ENCODE peak calls at places on chromosome 14, in seven cellular contexts. G is breast epithelium, K is transverse colon, W is esophagus muscularis mucosa, Z is stomach, N is GM23338, P is spleen. J is an unnamed sample. For H3K4me1, the result is how much of the 10 kb centered on the place peaks cover.

GRCh38 chr14:32375663-32376062 is 46.6 kb downstream of the AKAP6 start:
- DNase-seq in P (no peak), N (no peak), Z (no peak), G (no peak), W (no peak), K (no peak), J (no peak)

GRCh38 chr14:59246566-59246965 is 58.1 kb downstream of the DAAM1 start:
- DNase-seq in G (no peak), Z (no peak), W (no peak), P (no peak), N (no peak), K (no peak), J (no peak)

GRCh38 chr14:99938896-99939295 is 126.3 kb upstream of the EVL start:
- DNase-seq in Z (no peak), N (no peak), P (no peak), K (no peak), W (no peak), G (no peak), J (no peak)

GRCh38 chr14:75249251-75249957 is 29.2 kb upstream of the FOS start:
- DNase-seq in N (peak), W (no peak), P (peak), Z (peak), G (no peak), K (peak), J (no peak)

GRCh38 chr14:55432628-55433027 is 7.8 kb downstream of the TBPL2 start:
- DNase-seq in K (no peak), G (no peak), N (no peak), Z (no peak), P (no peak), W (no peak), J (no peak)

GRCh38 chr14:91484744-91485143 is 25.4 kb downstream of the PPP4R3A start:
- DNase-seq in G (no peak), K (no peak), P (no peak), W (no peak), Z (no peak), N (no peak), J (no peak)

GRCh38 chr14:68076451-68076850 is 256.9 kb downstream of the RAD51B start:
- DNase-seq in K (no peak), W (no peak), N (no peak), P (no peak), Z (no peak), G (no peak), J (no peak)

GRCh38 chr14:35213143-35213788 is 78.9 kb upstream of the PSMA6 start:
- DNase-seq in N (no peak), K (no peak), Z (no peak), W (no peak), G (no peak), P (no peak), J (no peak)

GRCh38 chr14:95523818-95524448 is 7.5 kb upstream of the SYNE3 start:
- DNase-seq in K (peak), G (no peak), P (no peak), Z (peak), W (no peak), N (peak), J (peak)
- TF ChIP-seq POLR2AphosphoS5 in K (peak), G (no peak), P (no peak), Z (no peak), W (no peak), N (no peak), J (no peak)

DNA sequence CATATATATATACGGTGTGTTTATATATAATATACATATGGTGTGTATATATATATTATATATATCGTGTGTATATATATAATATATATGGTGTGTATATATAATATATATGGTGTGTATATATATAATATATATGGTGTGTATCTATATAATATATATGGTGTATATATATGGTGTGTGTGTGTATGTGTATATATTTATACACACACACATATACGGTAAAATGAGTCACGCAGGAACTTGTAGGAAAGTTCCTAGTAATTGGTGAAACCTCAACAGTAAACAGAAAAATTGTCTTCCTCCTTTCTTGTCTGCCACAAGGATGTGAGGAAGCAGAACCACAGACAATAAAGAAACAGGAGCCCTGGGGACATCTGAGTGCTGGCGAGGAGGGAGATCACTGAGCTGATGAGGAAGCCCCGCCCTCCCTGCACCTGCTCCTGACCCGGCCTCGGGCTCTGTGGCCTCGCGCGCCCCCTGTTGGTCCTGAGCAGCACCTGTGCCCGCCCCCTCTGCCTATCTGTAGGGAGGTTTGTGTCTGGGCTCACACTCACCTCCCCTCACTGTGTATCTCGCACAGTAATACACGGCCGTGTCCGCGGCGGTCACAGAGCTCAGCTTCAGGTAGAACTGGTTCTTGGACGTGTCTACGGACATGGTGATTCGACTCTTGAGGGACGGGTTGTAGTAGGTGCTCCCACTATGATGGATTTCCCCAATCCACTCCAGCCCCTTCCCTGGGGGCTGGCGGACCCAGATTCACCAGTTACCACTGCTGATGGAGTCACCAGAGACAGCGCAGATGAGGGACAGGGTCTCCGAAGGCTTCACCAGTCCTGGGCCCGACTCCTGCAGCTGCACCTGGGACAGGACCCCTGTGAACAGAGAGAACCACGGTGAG is 1079.4 kb downstream of the TMEM121 start:
- DNase-seq in N (no peak), G (no peak), W (peak), Z (peak), K (peak), P (peak), J (no peak)
- TF ChIP-seq CTCF in N (no peak), G (no peak), W (no peak), Z (no peak), K (no peak), P (peak), J (no peak)

GRCh38 chr14:22549981-22550670 is 38.9 kb downstream of the DAD1 start:
- DNase-seq in Z (no peak), G (no peak), K (no peak), N (peak), P (no peak), W (no peak), J (no peak)
- H3K4me1 ChIP-seq in Z (under half), G (under half), K (under half), N (half or more), P (half or more), W (under half), J (under half)

GRCh38 chr14:105314287-105315185 is at the start of gene PACS2:
- DNase-seq in K (peak), N (peak), W (no peak), Z (peak), G (peak), P (peak), J (no peak)
- TF ChIP-seq POLR2AphosphoS5 in K (no peak), N (no peak), W (peak), Z (no peak), G (no peak), P (peak), J (no peak)

GRCh38 chr14:87888136-87888999 is 104.6 kb downstream of the GALC start:
- DNase-seq in P (no peak), G (no peak), N (peak), W (no peak), K (peak), Z (no peak), J (no peak)
- TF ChIP-seq CTCF in P (peak), G (no peak), N (peak), W (no peak), K (no peak), Z (no peak), J (peak)

DNA sequence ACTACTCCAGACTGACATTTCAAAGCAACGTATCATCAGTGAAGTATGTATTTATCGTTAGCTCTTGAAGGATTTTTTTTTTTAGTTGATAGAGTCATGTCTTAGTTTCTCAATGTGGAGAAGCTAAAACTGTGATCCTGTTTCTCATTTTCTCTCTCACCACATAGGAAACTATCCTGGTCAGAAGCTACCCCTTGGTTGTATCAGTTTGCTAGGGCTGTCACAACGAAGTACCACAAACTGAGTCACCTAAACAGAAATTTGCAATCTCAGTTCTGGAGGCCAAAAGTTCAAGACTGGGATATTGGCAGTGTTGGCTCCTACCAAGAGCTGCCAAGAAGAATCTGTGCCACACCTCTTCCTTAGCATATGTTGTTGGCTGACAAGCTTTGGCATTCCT is 369.1 kb downstream of the RGS6 start:
- DNase-seq in Z (no peak), G (no peak), W (no peak), N (no peak), P (no peak), K (no peak), J (no peak)
- H3K4me1 ChIP-seq in Z (under half), G (under half), W (under half), N (under half), P (under half), K (under half), J (under half)

DNA sequence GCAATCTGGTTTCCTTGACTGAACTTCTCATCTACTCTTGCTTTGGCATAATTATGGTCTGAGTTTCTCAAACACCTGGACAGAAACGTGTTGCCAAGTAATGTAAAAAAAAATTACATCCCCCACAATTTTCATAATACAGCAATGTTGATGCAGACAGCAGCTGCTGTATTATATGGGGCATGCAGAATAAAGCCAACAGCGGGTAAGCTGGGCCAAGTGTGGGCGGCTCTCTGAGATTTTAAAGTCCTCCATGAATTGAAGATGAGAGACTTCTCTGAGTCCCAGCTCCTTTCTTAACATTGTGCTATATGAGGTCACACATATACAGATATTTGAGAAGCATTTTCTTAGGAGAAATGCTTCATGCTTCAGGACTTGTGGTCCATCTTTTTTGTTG is 881.2 kb downstream of the GALC start:
- DNase-seq in Z (no peak), N (no peak), K (no peak), G (no peak), W (no peak), P (no peak), J (no peak)
- TF ChIP-seq POLR2AphosphoS5 in Z (no peak), N (no peak), K (no peak), G (no peak), W (no peak), P (no peak), J (no peak)

DNA sequence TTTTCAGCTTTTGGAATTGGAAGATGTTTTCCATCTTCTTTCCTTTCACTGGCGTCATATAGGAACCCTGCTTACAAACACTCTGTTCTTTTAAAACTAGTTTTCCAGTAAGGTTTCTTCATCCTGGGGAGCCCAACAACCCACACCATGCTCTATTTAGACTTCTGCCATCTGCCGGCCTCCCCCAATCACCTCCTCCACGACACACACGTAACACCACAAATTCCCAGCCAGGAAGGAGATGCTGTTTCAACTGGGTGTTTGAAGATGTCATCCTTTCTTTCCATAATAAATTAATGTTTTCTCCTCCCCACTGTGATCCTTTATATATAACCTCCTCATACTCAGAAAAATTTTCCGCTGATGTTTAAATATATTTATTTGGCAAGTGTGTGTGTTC is 231.4 kb upstream of the DDHD1 start:
- DNase-seq in W (no peak), N (no peak), G (no peak), K (no peak), P (no peak), Z (no peak), J (no peak)
- TF ChIP-seq CTCF in W (no peak), N (no peak), G (no peak), K (no peak), P (no peak), Z (no peak), J (no peak)

J was measured in suprapubic skin.